ENCODE peak calls at places on chromosome 5, in eight cellular contexts. One of them, this sample, is unnamed. For H3K9me3, the result is how much of the 10 kb centered on the place peaks cover.

GRCh38 chr5:139971202-139971725 is 71.8 kb downstream of the NRG2 start:
- DNase-seq in transverse colon: no peak
- DNase-seq in uterus: no peak
- DNase-seq in thyroid gland: no peak
- DNase-seq in body of pancreas: no peak
- DNase-seq in gastrocnemius medialis: no peak
- DNase-seq in adrenal gland: peak
- DNase-seq in Peyer's patch: peak
- DNase-seq in this sample: no peak

GRCh38 chr5:111755942-111756353 is 1.0 kb downstream of the NREP start:
- DNase-seq in transverse colon: no peak
- DNase-seq in uterus: no peak
- DNase-seq in thyroid gland: no peak
- DNase-seq in body of pancreas: no peak
- DNase-seq in gastrocnemius medialis: no peak
- DNase-seq in adrenal gland: peak
- DNase-seq in Peyer's patch: no peak
- DNase-seq in this sample: no peak

GRCh38 chr5:137730331-137730730 is 5.6 kb downstream of the KLHL3 start:
- DNase-seq in transverse colon: no peak
- DNase-seq in uterus: no peak
- DNase-seq in thyroid gland: no peak
- DNase-seq in body of pancreas: no peak
- DNase-seq in gastrocnemius medialis: no peak
- DNase-seq in adrenal gland: no peak
- DNase-seq in Peyer's patch: no peak
- DNase-seq in this sample: no peak

GRCh38 chr5:8839361-8840055 is 706.4 kb downstream of the SEMA5A start:
- DNase-seq in transverse colon: no peak
- DNase-seq in uterus: no peak
- DNase-seq in thyroid gland: no peak
- DNase-seq in body of pancreas: no peak
- DNase-seq in gastrocnemius medialis: no peak
- DNase-seq in adrenal gland: no peak
- DNase-seq in Peyer's patch: no peak
- DNase-seq in this sample: no peak

GRCh38 chr5:143124593-143124992 is 278.9 kb downstream of the NR3C1 start:
- DNase-seq in transverse colon: no peak
- DNase-seq in uterus: no peak
- DNase-seq in thyroid gland: no peak
- DNase-seq in body of pancreas: no peak
- DNase-seq in gastrocnemius medialis: no peak
- DNase-seq in adrenal gland: no peak
- DNase-seq in Peyer's patch: no peak
- DNase-seq in this sample: no peak

GRCh38 chr5:145938699-145939531 is 2.5 kb downstream of the SH3RF2 start:
- DNase-seq in transverse colon: no peak
- DNase-seq in uterus: no peak
- DNase-seq in thyroid gland: peak
- DNase-seq in body of pancreas: no peak
- DNase-seq in gastrocnemius medialis: no peak
- DNase-seq in adrenal gland: no peak
- DNase-seq in Peyer's patch: no peak
- DNase-seq in this sample: no peak

GRCh38 chr5:84885479-84886258 is 501.0 kb upstream of the EDIL3 start:
- DNase-seq in transverse colon: no peak
- DNase-seq in uterus: peak
- DNase-seq in thyroid gland: no peak
- DNase-seq in body of pancreas: no peak
- DNase-seq in gastrocnemius medialis: no peak
- DNase-seq in adrenal gland: peak
- DNase-seq in Peyer's patch: no peak
- DNase-seq in this sample: no peak

GRCh38 chr5:126812199-126812570 is 35.2 kb downstream of the LMNB1 start:
- DNase-seq in transverse colon: no peak
- DNase-seq in uterus: no peak
- DNase-seq in thyroid gland: no peak
- DNase-seq in body of pancreas: no peak
- DNase-seq in gastrocnemius medialis: no peak
- DNase-seq in adrenal gland: no peak
- DNase-seq in Peyer's patch: no peak
- DNase-seq in this sample: no peak

GRCh38 chr5:35815089-35815936 is 41.4 kb upstream of the IL7R start:
- DNase-seq in transverse colon: no peak
- DNase-seq in uterus: no peak
- DNase-seq in thyroid gland: no peak
- DNase-seq in body of pancreas: no peak
- DNase-seq in gastrocnemius medialis: no peak
- DNase-seq in adrenal gland: peak
- DNase-seq in Peyer's patch: no peak
- DNase-seq in this sample: no peak

GRCh38 chr5:14054965-14055963 is 87.9 kb upstream of the TRIO start:
- DNase-seq in transverse colon: no peak
- DNase-seq in uterus: no peak
- DNase-seq in thyroid gland: no peak
- DNase-seq in body of pancreas: no peak
- DNase-seq in gastrocnemius medialis: no peak
- DNase-seq in adrenal gland: no peak
- DNase-seq in Peyer's patch: no peak
- DNase-seq in this sample: no peak

GRCh38 chr5:121976979-121977378 is 15.2 kb downstream of the SRFBP1 start:
- DNase-seq in transverse colon: no peak
- DNase-seq in uterus: no peak
- DNase-seq in thyroid gland: no peak
- DNase-seq in body of pancreas: no peak
- DNase-seq in gastrocnemius medialis: no peak
- DNase-seq in adrenal gland: no peak
- DNase-seq in Peyer's patch: no peak
- DNase-seq in this sample: no peak

GRCh38 chr5:79798892-79799590 is 109.4 kb downstream of the CMYA5 start:
- DNase-seq in transverse colon: no peak
- DNase-seq in uterus: no peak
- DNase-seq in thyroid gland: no peak
- DNase-seq in body of pancreas: no peak
- DNase-seq in gastrocnemius medialis: no peak
- DNase-seq in adrenal gland: no peak
- DNase-seq in Peyer's patch: no peak
- DNase-seq in this sample: no peak

GRCh38 chr5:30908356-30908755 is 285.1 kb upstream of the CDH6 start:
- DNase-seq in transverse colon: no peak
- DNase-seq in uterus: no peak
- DNase-seq in thyroid gland: no peak
- DNase-seq in body of pancreas: no peak
- DNase-seq in gastrocnemius medialis: no peak
- DNase-seq in adrenal gland: no peak
- DNase-seq in Peyer's patch: no peak
- DNase-seq in this sample: no peak

GRCh38 chr5:23084815-23085214 is 231.7 kb upstream of the CDH12 start:
- DNase-seq in transverse colon: no peak
- DNase-seq in uterus: no peak
- DNase-seq in thyroid gland: no peak
- DNase-seq in body of pancreas: no peak
- DNase-seq in gastrocnemius medialis: no peak
- DNase-seq in adrenal gland: no peak
- DNase-seq in Peyer's patch: no peak
- DNase-seq in this sample: no peak

GRCh38 chr5:143290115-143290514 is 113.4 kb downstream of the NR3C1 start:
- DNase-seq in transverse colon: no peak
- DNase-seq in uterus: no peak
- DNase-seq in thyroid gland: no peak
- DNase-seq in body of pancreas: no peak
- DNase-seq in gastrocnemius medialis: no peak
- DNase-seq in adrenal gland: no peak
- DNase-seq in Peyer's patch: no peak
- DNase-seq in this sample: no peak

GRCh38 chr5:76535577-76535976 is 87.6 kb downstream of the F2RL2 start:
- DNase-seq in transverse colon: no peak
- DNase-seq in uterus: no peak
- DNase-seq in thyroid gland: no peak
- DNase-seq in body of pancreas: no peak
- DNase-seq in gastrocnemius medialis: no peak
- DNase-seq in adrenal gland: no peak
- DNase-seq in Peyer's patch: no peak
- DNase-seq in this sample: no peak

GRCh38 chr5:138623053-138623452 is 47.9 kb upstream of the HSPA9 start:
- DNase-seq in transverse colon: no peak
- DNase-seq in uterus: peak
- DNase-seq in thyroid gland: peak
- DNase-seq in body of pancreas: no peak
- DNase-seq in gastrocnemius medialis: no peak
- DNase-seq in adrenal gland: no peak
- DNase-seq in Peyer's patch: no peak
- DNase-seq in this sample: peak

GRCh38 chr5:144315994-144316634 is 145.4 kb downstream of the KCTD16 start:
- DNase-seq in transverse colon: peak
- DNase-seq in uterus: no peak
- DNase-seq in thyroid gland: peak
- DNase-seq in body of pancreas: peak
- DNase-seq in gastrocnemius medialis: no peak
- DNase-seq in adrenal gland: no peak
- DNase-seq in Peyer's patch: peak
- DNase-seq in this sample: no peak

GRCh38 chr5:64384761-64385160 is 121.1 kb upstream of the RGS7BP start:
- DNase-seq in transverse colon: no peak
- DNase-seq in uterus: no peak
- DNase-seq in thyroid gland: no peak
- DNase-seq in body of pancreas: no peak
- DNase-seq in gastrocnemius medialis: no peak
- DNase-seq in adrenal gland: no peak
- DNase-seq in Peyer's patch: no peak
- DNase-seq in this sample: no peak

GRCh38 chr5:95822408-95823240 is at the start of gene GLRX:
- DNase-seq in transverse colon: peak
- DNase-seq in uterus: peak
- DNase-seq in thyroid gland: peak
- DNase-seq in body of pancreas: peak
- DNase-seq in gastrocnemius medialis: peak
- DNase-seq in adrenal gland: peak
- DNase-seq in Peyer's patch: peak
- DNase-seq in this sample: peak

GRCh38 chr5:80036621-80037020 is 1.5 kb downstream of the THBS4 start:
- DNase-seq in transverse colon: no peak
- DNase-seq in uterus: no peak
- DNase-seq in thyroid gland: no peak
- DNase-seq in body of pancreas: no peak
- DNase-seq in gastrocnemius medialis: no peak
- DNase-seq in adrenal gland: no peak
- DNase-seq in Peyer's patch: no peak
- DNase-seq in this sample: no peak

DNA sequence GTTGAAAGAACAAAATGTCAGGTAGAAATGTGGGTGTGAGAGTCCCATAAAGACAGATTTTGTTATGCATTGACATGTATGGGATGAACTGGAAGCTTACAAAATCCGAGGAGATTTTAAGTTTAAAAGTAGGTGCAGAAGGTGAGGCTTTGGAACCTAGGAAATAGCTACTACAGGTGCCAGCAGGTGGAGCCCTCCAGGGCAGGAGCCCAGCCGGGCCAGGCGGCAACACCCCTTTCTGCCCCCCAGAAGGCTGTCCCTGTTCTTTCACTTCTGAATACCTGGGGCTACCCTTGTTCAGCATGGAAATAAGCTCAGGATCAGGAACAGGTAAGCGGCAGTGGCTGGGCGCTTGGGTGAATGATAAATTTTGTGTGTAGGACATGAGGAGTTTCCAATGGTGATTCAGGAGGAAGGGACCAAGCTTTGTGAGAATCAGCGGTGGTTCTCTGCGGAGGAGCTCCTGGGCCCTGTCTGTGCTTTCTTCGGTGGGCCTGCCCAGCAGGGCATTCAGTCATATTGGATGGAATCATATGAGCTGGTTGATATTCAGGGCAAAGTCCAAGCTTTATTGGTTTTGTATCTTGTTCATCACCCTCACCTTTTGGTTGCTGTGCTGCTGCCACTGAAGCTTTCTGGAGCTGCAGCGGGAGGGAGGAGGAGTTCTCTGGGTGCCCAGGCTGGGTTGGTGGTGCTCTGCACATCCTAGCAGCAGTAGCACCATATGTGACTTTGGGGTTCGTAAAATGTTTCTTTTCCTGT is 12.3 kb downstream of the PCBD2 start:
- DNase-seq in transverse colon: no peak
- DNase-seq in uterus: no peak
- DNase-seq in thyroid gland: no peak
- DNase-seq in body of pancreas: no peak
- DNase-seq in gastrocnemius medialis: no peak
- DNase-seq in adrenal gland: no peak
- DNase-seq in Peyer's patch: no peak
- DNase-seq in this sample: no peak
- TF ChIP-seq CTCF in transverse colon: peak
- TF ChIP-seq CTCF in uterus: no peak
- TF ChIP-seq CTCF in thyroid gland: peak
- TF ChIP-seq CTCF in body of pancreas: peak
- TF ChIP-seq CTCF in gastrocnemius medialis: no peak
- TF ChIP-seq CTCF in adrenal gland: peak
- TF ChIP-seq CTCF in Peyer's patch: peak
- TF ChIP-seq CTCF in this sample: no peak

GRCh38 chr5:154857091-154857533 is 1.3 kb upstream of the CNOT8 start:
- DNase-seq in transverse colon: peak
- DNase-seq in uterus: no peak
- DNase-seq in thyroid gland: peak
- DNase-seq in body of pancreas: no peak
- DNase-seq in gastrocnemius medialis: no peak
- DNase-seq in adrenal gland: no peak
- DNase-seq in Peyer's patch: no peak
- DNase-seq in this sample: peak
- TF ChIP-seq POLR2A in transverse colon: no peak
- TF ChIP-seq POLR2A in uterus: no peak
- TF ChIP-seq POLR2A in thyroid gland: no peak
- TF ChIP-seq POLR2A in body of pancreas: no peak
- TF ChIP-seq POLR2A in gastrocnemius medialis: no peak
- TF ChIP-seq POLR2A in adrenal gland: no peak
- TF ChIP-seq POLR2A in Peyer's patch: no peak
- TF ChIP-seq POLR2A in this sample: no peak

GRCh38 chr5:141355641-141356040 is 820 bp downstream of the PCDHGA4 start:
- DNase-seq in transverse colon: no peak
- DNase-seq in uterus: no peak
- DNase-seq in thyroid gland: no peak
- DNase-seq in body of pancreas: no peak
- DNase-seq in gastrocnemius medialis: no peak
- DNase-seq in adrenal gland: no peak
- DNase-seq in Peyer's patch: no peak
- DNase-seq in this sample: no peak
- H3K9me3 ChIP-seq in transverse colon: under half
- H3K9me3 ChIP-seq in uterus: half or more
- H3K9me3 ChIP-seq in thyroid gland: under half
- H3K9me3 ChIP-seq in body of pancreas: under half
- H3K9me3 ChIP-seq in gastrocnemius medialis: under half
- H3K9me3 ChIP-seq in adrenal gland: under half
- H3K9me3 ChIP-seq in Peyer's patch: half or more
- H3K9me3 ChIP-seq in this sample: half or more

DNA sequence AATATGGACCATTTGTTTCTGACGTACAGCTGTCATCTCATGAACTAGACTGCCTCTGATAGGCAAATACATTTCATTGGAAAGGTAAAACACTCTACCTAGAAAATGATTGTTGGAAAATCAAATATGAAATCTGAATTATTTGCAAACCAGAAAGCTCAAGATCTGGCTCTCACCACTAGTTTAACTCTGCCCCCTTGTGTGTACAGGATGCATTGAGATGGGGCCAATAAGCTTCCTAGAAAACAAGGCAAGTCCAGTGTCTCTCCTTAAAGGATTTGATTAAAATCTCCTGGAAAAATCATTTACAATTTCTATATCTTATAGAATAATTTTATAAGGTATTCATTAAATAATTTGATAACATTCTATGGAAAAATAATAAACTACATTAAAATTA is 311.9 kb upstream of the ANKH start:
- DNase-seq in transverse colon: no peak
- DNase-seq in uterus: no peak
- DNase-seq in thyroid gland: no peak
- DNase-seq in body of pancreas: no peak
- DNase-seq in gastrocnemius medialis: no peak
- DNase-seq in adrenal gland: no peak
- DNase-seq in Peyer's patch: no peak
- DNase-seq in this sample: no peak
- TF ChIP-seq CTCF in transverse colon: no peak
- TF ChIP-seq CTCF in uterus: no peak
- TF ChIP-seq CTCF in thyroid gland: no peak
- TF ChIP-seq CTCF in body of pancreas: no peak
- TF ChIP-seq CTCF in gastrocnemius medialis: no peak
- TF ChIP-seq CTCF in adrenal gland: no peak
- TF ChIP-seq CTCF in Peyer's patch: no peak
- TF ChIP-seq CTCF in this sample: no peak

This sample was measured in suprapubic skin.